ENCODE peak calls at places on chromosome 15, in six cellular contexts. E is H1, F is HepG2, R is WTC11, B is endothelial cell of umbilical vein, I is K562. H is an unnamed sample.

GRCh38 chr15:78438595-78439285 is 724 bp downstream of the IREB2 start:
- DNase-seq in E (no peak), F (peak; percentile 60), R (peak; percentile 41), B (peak; percentile 59), I (peak; percentile 83), H (peak; percentile 31)

GRCh38 chr15:76953913-76954312 is 22.4 kb downstream of the RCN2 start:
- DNase-seq in E (no peak), F (no peak), R (no peak), B (no peak), I (no peak), H (no peak)

GRCh38 chr15:34223904-34224596 is 766 bp upstream of the EMC4 start:
- DNase-seq in E (no peak), F (no peak), R (no peak), B (peak; percentile 44), I (peak; percentile 25), H (peak; percentile 35)

GRCh38 chr15:32641517-32642059 is at the start of gene SCG5:
- DNase-seq in E (peak; percentile 85), F (no peak), R (peak; percentile 90), B (peak; percentile 13), I (peak; percentile 66), H (no peak)

GRCh38 chr15:58179741-58180381 is 41.7 kb downstream of the AQP9 start:
- DNase-seq in E (no peak), F (no peak), R (no peak), B (peak; percentile 94), I (peak; percentile 33), H (no peak)

GRCh38 chr15:80514071-80514780 is 110.0 kb downstream of the ARNT2 start:
- DNase-seq in E (peak; percentile 14), F (no peak), R (no peak), B (no peak), I (no peak), H (no peak)

GRCh38 chr15:85010472-85011209 is 29.0 kb downstream of the PDE8A start:
- DNase-seq in E (no peak), F (no peak), R (no peak), B (peak; percentile 84), I (peak; percentile 30), H (no peak)

GRCh38 chr15:33329457-33329856 is 18.7 kb downstream of the RYR3 start:
- DNase-seq in E (no peak), F (no peak), R (no peak), B (no peak), I (no peak), H (no peak)

GRCh38 chr15:74173545-74174215 is at the start of gene ISLR:
- DNase-seq in E (no peak), F (no peak), R (peak; percentile 19), B (no peak), I (no peak), H (no peak)

GRCh38 chr15:45456212-45457106 is 66.1 kb downstream of the SLC30A4 start:
- DNase-seq in E (no peak), F (peak; percentile 65), R (no peak), B (peak; percentile 81), I (peak; percentile 62), H (peak; percentile 92)

GRCh38 chr15:90086868-90087268 is 15.4 kb downstream of the IDH2 start:
- DNase-seq in E (peak; percentile 75), F (peak; percentile 44), R (peak; percentile 68), B (peak; percentile 50), I (peak; percentile 74), H (peak; percentile 79)

GRCh38 chr15:45021331-45021730 is 1.7 kb upstream of the SORD start:
- DNase-seq in E (no peak), F (no peak), R (no peak), B (no peak), I (no peak), H (no peak)

GRCh38 chr15:99476413-99477222 is 89.2 kb upstream of the MEF2A start:
- DNase-seq in E (no peak), F (peak; percentile 73), R (no peak), B (peak; percentile 84), I (no peak), H (peak; percentile 85)

GRCh38 chr15:81255596-81255995 is 58.9 kb downstream of the IL16 start:
- DNase-seq in E (no peak), F (no peak), R (no peak), B (no peak), I (no peak), H (no peak)

GRCh38 chr15:76185716-76186115 is 125.6 kb downstream of the ETFA start:
- DNase-seq in E (peak; percentile 65), F (peak; percentile 72), R (peak; percentile 55), B (peak; percentile 66), I (peak; percentile 68), H (peak; percentile 85)

GRCh38 chr15:36769110-36769509 is 189.7 kb downstream of the CDIN1 start:
- DNase-seq in E (no peak), F (no peak), R (no peak), B (peak; percentile 34), I (no peak), H (no peak)

GRCh38 chr15:81108427-81108826 is 25.6 kb upstream of the CFAP161 start:
- DNase-seq in E (no peak), F (no peak), R (peak; percentile 42), B (peak; percentile 49), I (peak; percentile 59), H (no peak)

GRCh38 chr15:44595246-44595645 is 58.3 kb downstream of the EIF3J start:
- DNase-seq in E (no peak), F (no peak), R (no peak), B (peak; percentile 18), I (no peak), H (no peak)

GRCh38 chr15:33448961-33449611 is 138.3 kb downstream of the RYR3 start:
- DNase-seq in E (no peak), F (no peak), R (no peak), B (no peak), I (no peak), H (no peak)

GRCh38 chr15:83943043-83943442 is 289.1 kb downstream of the ADAMTSL3 start:
- DNase-seq in E (no peak), F (no peak), R (no peak), B (no peak), I (no peak), H (no peak)

GRCh38 chr15:83943849-83944404 is 290.0 kb downstream of the ADAMTSL3 start:
- DNase-seq in E (no peak), F (no peak), R (no peak), B (no peak), I (no peak), H (no peak)

DNA sequence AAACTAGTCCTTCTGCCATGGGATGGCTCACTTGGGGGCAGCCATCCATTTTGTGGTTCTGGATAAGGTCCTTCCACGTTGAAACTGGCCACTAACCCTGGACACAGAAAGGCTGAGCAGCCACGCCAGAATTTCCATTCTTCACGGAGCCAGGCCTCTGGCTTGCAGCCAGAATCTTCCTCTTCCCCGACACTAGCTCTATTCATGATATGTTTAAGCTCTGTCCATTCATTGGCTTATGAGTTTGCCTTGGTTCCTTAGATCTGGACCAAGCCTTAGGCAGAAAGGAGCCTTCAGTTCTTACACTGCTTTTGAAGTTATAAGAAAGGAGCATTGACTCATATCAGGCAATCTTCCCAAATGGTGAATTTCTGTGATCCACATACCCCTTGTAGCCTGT is 288.4 kb upstream of the GOLGA6L4 start:
- DNase-seq in E (no peak), F (no peak), R (no peak), B (no peak), I (no peak), H (no peak)
- TF ChIP-seq JUN in E (no peak), F (no peak), R (no peak), B (no peak), I (no peak), H (no peak)

GRCh38 chr15:68469162-68470048 is 37.4 kb upstream of the ITGA11 start:
- DNase-seq in E (no peak), F (no peak), R (no peak), B (peak; percentile 21), I (no peak), H (no peak)
- TF ChIP-seq JUN in E (no peak), F (no peak), R (no peak), B (no peak), I (no peak), H (no peak)

GRCh38 chr15:91420689-91421088 is 320.6 kb downstream of the SV2B start:
- DNase-seq in E (no peak), F (no peak), R (no peak), B (no peak), I (no peak), H (no peak)
- TF ChIP-seq JUN in E (no peak), F (no peak), R (no peak), B (no peak), I (no peak), H (no peak)

GRCh38 chr15:82414536-82415191 is 15.0 kb upstream of the GOLGA6L9 start:
- DNase-seq in E (no peak), F (peak; percentile 75), R (no peak), B (no peak), I (no peak), H (peak; percentile 55)
- TF ChIP-seq JUN in E (no peak), F (no peak), R (no peak), B (no peak), I (no peak), H (no peak)

DNA sequence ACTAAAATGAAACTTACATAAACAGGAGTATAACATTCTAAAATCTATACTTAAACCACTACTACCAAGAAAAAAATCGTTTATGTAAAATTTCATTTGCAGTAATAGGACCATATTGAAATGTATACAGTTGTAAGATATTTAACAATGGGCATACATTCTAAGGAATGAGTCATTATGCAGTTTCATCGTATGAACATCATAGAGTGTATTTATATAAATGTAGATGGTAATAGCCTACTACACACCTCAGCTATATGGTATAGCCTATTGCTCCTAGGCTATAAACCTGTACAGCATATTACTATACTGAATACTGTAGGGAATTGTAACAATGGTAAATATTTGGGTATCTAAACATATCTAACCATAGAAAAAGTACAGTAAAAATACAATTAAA is 79.5 kb downstream of the DPH6 start:
- DNase-seq in E (no peak), F (no peak), R (no peak), B (no peak), I (no peak), H (no peak)
- TF ChIP-seq JUN in E (no peak), F (no peak), R (no peak), B (no peak), I (no peak), H (no peak)

GRCh38 chr15:71096676-71097075 is 18.6 kb upstream of the THSD4 start:
- DNase-seq in E (peak; percentile 11), F (no peak), R (no peak), B (peak; percentile 40), I (no peak), H (no peak)

GRCh38 chr15:71094137-71094536 is 21.1 kb upstream of the THSD4 start:
- DNase-seq in E (no peak), F (no peak), R (no peak), B (no peak), I (no peak), H (no peak)

GRCh38 chr15:71097890-71098289 is 17.4 kb upstream of the THSD4 start:
- DNase-seq in E (peak; percentile 11), F (no peak), R (no peak), B (no peak), I (no peak), H (no peak)

GRCh38 chr15:71103102-71103676 is 12.1 kb upstream of the THSD4 start:
- DNase-seq in E (peak; percentile 34), F (peak; percentile 15), R (no peak), B (peak; percentile 38), I (no peak), H (no peak)

GRCh38 chr15:71098920-71099319 is 16.4 kb upstream of the THSD4 start:
- DNase-seq in E (no peak), F (no peak), R (no peak), B (no peak), I (no peak), H (no peak)
- TF ChIP-seq JUN in E (no peak), F (no peak), R (no peak), B (no peak), I (no peak), H (no peak)

GRCh38 chr15:88701561-88702095 is 62.8 kb downstream of the ISG20 start:
- DNase-seq in E (peak; percentile 72), F (peak; percentile 39), R (peak; percentile 65), B (no peak), I (peak; percentile 49), H (peak; percentile 46)
- TF ChIP-seq JUN in E (no peak), F (no peak), R (no peak), B (no peak), I (no peak), H (no peak)

H was measured in A549.